ENCODE peak calls at places on chromosome 3, in four cellular contexts. M is IMR-90, U is HepG2, S is K562. V is an unnamed sample.

GRCh38 chr3:49707113-49707480 is 12.4 kb downstream of the AMIGO3 start:
- DNase-seq in M (peak; percentile 63), U (no peak), S (no peak), V (no peak)

GRCh38 chr3:137171834-137172603 is 214.2 kb downstream of the IL20RB start:
- DNase-seq in M (no peak), U (no peak), S (no peak), V (no peak)

GRCh38 chr3:179258820-179259219 is 7.9 kb upstream of the KCNMB3 start:
- DNase-seq in M (no peak), U (no peak), S (no peak), V (no peak)

GRCh38 chr3:43584043-43584826 is 37.6 kb downstream of the ANO10 start:
- DNase-seq in M (peak; percentile 65), U (no peak), S (peak; percentile 37), V (no peak)

GRCh38 chr3:34248352-34248751 is 449.9 kb downstream of the PDCD6IP start:
- DNase-seq in M (no peak), U (no peak), S (no peak), V (no peak)

GRCh38 chr3:97297032-97297431 is 467.5 kb upstream of the ARL6 start:
- DNase-seq in M (no peak), U (no peak), S (no peak), V (no peak)

GRCh38 chr3:187150599-187150998 is 11.3 kb upstream of the RPL39L start:
- DNase-seq in M (no peak), U (peak; percentile 34), S (no peak), V (no peak)

GRCh38 chr3:101377796-101378195 is 57.4 kb upstream of the IMPG2 start:
- DNase-seq in M (peak; percentile 6), U (no peak), S (no peak), V (no peak)

GRCh38 chr3:188407158-188407880 is 253.4 kb downstream of the LPP start:
- DNase-seq in M (peak; percentile 55), U (no peak), S (no peak), V (no peak)

GRCh38 chr3:115436767-115437301 is 186.5 kb upstream of the GAP43 start:
- DNase-seq in M (peak; percentile 93), U (peak; percentile 1), S (no peak), V (peak; percentile 85)

GRCh38 chr3:186566772-186567071 is 417 bp downstream of the TBCCD1 start:
- DNase-seq in M (no peak), U (no peak), S (no peak), V (no peak)

GRCh38 chr3:156691920-156692319 is 17.5 kb downstream of the TIPARP start:
- DNase-seq in M (peak; percentile 89), U (no peak), S (no peak), V (no peak)

GRCh38 chr3:62226601-62227339 is 146.6 kb downstream of the FEZF2 start:
- DNase-seq in M (no peak), U (no peak), S (no peak), V (no peak)

GRCh38 chr3:31197941-31198340 is 303.5 kb upstream of the GADL1 start:
- DNase-seq in M (no peak), U (no peak), S (no peak), V (no peak)

GRCh38 chr3:193168911-193169310 is 72.1 kb upstream of the PLAAT1 start:
- DNase-seq in M (no peak), U (no peak), S (no peak), V (no peak)

GRCh38 chr3:56773588-56774330 is 28.0 kb downstream of the ARHGEF3 start:
- DNase-seq in M (no peak), U (no peak), S (no peak), V (no peak)

GRCh38 chr3:88991496-88991895 is 115.9 kb upstream of the EPHA3 start:
- DNase-seq in M (peak; percentile 21), U (no peak), S (no peak), V (no peak)

GRCh38 chr3:105369501-105370371 is 3.0 kb downstream of the ALCAM start:
- DNase-seq in M (peak; percentile 73), U (peak; percentile 49), S (no peak), V (peak; percentile 15)

GRCh38 chr3:46858996-46859710 is 4.1 kb downstream of the MYL3 start:
- DNase-seq in M (no peak), U (no peak), S (no peak), V (no peak)

GRCh38 chr3:173153631-173154030 is 12.6 kb upstream of the SPATA16 start:
- DNase-seq in M (no peak), U (no peak), S (no peak), V (no peak)

GRCh38 chr3:27521872-27522265 is 37.7 kb upstream of the SLC4A7 start:
- DNase-seq in M (no peak), U (no peak), S (no peak), V (no peak)

GRCh38 chr3:154111365-154111764 is 9.8 kb upstream of the ARHGEF26 start:
- DNase-seq in M (no peak), U (no peak), S (no peak), V (no peak)

GRCh38 chr3:41267975-41268640 is 68.8 kb downstream of the CTNNB1 start:
- DNase-seq in M (peak; percentile 98), U (peak; percentile 96), S (peak; percentile 80), V (peak; percentile 86)

GRCh38 chr3:120795017-120795648 is 52.6 kb downstream of the GTF2E1 start:
- DNase-seq in M (peak; percentile 82), U (peak; percentile 73), S (peak; percentile 56), V (peak; percentile 33)

GRCh38 chr3:99562990-99563607 is 75.3 kb upstream of the COL8A1 start:
- DNase-seq in M (peak; percentile 66), U (no peak), S (no peak), V (no peak)

GRCh38 chr3:32175607-32176197 is 62.8 kb upstream of the CMTM8 start:
- DNase-seq in M (peak; percentile 55), U (peak; percentile 60), S (peak; percentile 72), V (peak; percentile 56)

GRCh38 chr3:183579967-183580720 is 24.6 kb upstream of the KLHL6 start:
- DNase-seq in M (no peak), U (no peak), S (no peak), V (no peak)

GRCh38 chr3:17233398-17233800 is 348.6 kb downstream of the PLCL2 start:
- DNase-seq in M (peak; percentile 67), U (peak; percentile 66), S (peak; percentile 55), V (peak; percentile 59)

GRCh38 chr3:107117922-107118576 is 259.2 kb upstream of the CCDC54 start:
- DNase-seq in M (peak; percentile 80), U (peak; percentile 16), S (peak; percentile 22), V (peak; percentile 54)

GRCh38 chr3:40623567-40623966 is 98.8 kb downstream of the ZNF621 start:
- DNase-seq in M (no peak), U (no peak), S (peak; percentile 51), V (no peak)

GRCh38 chr3:171187706-171188290 is 161.3 kb upstream of the SLC2A2 start:
- DNase-seq in M (peak; percentile 48), U (peak; percentile 47), S (peak; percentile 49), V (peak; percentile 28)
- TF ChIP-seq RFX5 in M (no peak), U (no peak), S (no peak), V (no peak)

GRCh38 chr3:71143493-71143892 is 440.0 kb downstream of the FOXP1 start:
- DNase-seq in M (no peak), U (no peak), S (no peak), V (no peak)

GRCh38 chr3:71144525-71145253 is 438.8 kb downstream of the FOXP1 start:
- DNase-seq in M (peak; percentile 37), U (no peak), S (no peak), V (no peak)

GRCh38 chr3:71139501-71139900 is 444.0 kb downstream of the FOXP1 start:
- DNase-seq in M (no peak), U (no peak), S (no peak), V (no peak)

GRCh38 chr3:71140477-71140876 is 443.1 kb downstream of the FOXP1 start:
- DNase-seq in M (no peak), U (no peak), S (no peak), V (no peak)

GRCh38 chr3:71142440-71143161 is 440.9 kb downstream of the FOXP1 start:
- DNase-seq in M (peak; percentile 34), U (no peak), S (no peak), V (no peak)
- TF ChIP-seq MAZ in M (no peak), U (no peak), S (no peak), V (no peak)

DNA sequence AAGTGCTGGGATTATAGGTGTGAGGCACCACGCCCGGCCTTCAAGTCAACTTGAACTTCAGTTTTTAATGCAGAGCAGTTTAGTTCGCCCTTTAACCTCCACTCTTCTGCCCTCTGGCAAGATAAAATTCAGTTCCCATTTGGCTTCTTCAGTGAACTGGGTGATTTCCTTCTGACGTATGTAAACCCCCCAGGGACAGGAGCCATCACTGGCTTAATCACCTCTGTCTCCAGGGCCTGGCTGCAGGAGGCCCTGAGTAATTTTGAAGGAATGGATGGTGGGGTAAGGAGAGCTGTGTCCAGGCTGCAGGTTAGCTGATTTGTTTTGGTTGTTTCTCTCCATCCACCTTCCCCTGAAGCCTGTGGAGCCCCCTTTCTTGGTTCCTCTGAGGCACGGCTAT is 11.9 kb downstream of the MCM2 start:
- DNase-seq in M (peak; percentile 41), U (no peak), S (no peak), V (no peak)
- TF ChIP-seq RFX5 in M (no peak), U (no peak), S (no peak), V (no peak)

DNA sequence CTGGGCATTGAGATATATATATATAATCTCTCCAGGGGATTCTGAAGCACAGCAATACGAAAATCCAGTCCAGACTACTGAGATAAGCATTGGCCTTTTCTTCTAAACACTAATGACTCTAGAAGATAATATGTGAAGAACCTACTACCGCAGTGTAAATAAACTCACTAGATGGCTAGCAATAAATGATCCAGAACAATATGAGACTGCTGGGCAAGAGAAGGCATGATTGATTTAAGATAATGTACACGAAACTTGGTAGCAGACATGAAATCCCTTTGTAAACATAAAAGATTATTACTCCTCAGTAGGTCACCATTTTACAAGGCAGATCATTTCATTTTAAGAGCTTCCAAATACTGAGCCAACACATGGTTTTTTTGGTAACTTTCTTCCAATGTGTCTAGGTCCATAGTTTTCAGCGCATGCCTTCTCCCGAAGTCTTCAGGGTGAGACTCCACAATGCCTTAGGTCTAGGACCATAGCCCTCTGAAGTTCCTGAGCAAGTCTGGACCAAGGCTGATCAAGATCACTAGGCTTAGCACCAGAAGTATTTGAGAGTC is 193.2 kb downstream of the LRRN1 start:
- DNase-seq in M (no peak), U (no peak), S (no peak), V (no peak)
- TF ChIP-seq MAZ in M (no peak), U (no peak), S (no peak), V (no peak)

V was measured in A549.